ENCODE peak calls at places on chromosomes 11 and 22, in ten cellular contexts. Z is epithelial cell of esophagus; O is AG09319; U is hippocampal formation; T is T-cell; Y is COR-L47; K is CD4-positive, CD25-positive, alpha-beta regulatory T cell; Q is stomach; N is lower leg skin; L is ELF-1. V is an unnamed sample.

GRCh38 chr22:36369004-36369921 is 18.5 kb downstream of the MYH9 start:
- DNase-seq in K (no peak), Z (no peak), Q (no peak), O (no peak), N (no peak), T (no peak), L (peak), Y (no peak), U (no peak), V (no peak)

GRCh38 chr22:20533095-20533878 is 25.9 kb downstream of the MED15 start:
- DNase-seq in T (no peak), U (no peak), Z (peak), N (no peak), L (no peak), O (no peak), Y (no peak), Q (no peak), K (no peak), V (no peak)

GRCh38 chr22:30546616-30547015 is at the start of gene SEC14L6:
- DNase-seq in N (no peak), U (no peak), L (no peak), K (no peak), Y (no peak), T (no peak), O (no peak), Z (no peak), Q (no peak), V (no peak)

GRCh38 chr11:26109658-26110393 is 222.1 kb upstream of the ANO3 start:
- DNase-seq in T (no peak), L (no peak), Y (no peak), Z (no peak), Q (no peak), O (no peak), N (no peak), U (no peak), K (no peak), V (no peak)

GRCh38 chr11:100890779-100891178 is 203.7 kb downstream of the ARHGAP42 start:
- DNase-seq in U (no peak), T (no peak), N (no peak), Z (no peak), Q (no peak), L (no peak), O (peak), Y (no peak), K (no peak), V (no peak)

GRCh38 chr11:111917788-111918187 is 925 bp upstream of the C11orf52 start:
- DNase-seq in O (no peak), Z (no peak), Q (no peak), K (no peak), Y (no peak), U (no peak), N (no peak), L (no peak), T (no peak), V (no peak)

GRCh38 chr11:119484741-119485605 is 62.0 kb upstream of the THY1 start:
- DNase-seq in O (no peak), Z (peak), N (peak), T (no peak), U (no peak), K (no peak), Y (no peak), L (peak), Q (peak), V (no peak)

GRCh38 chr11:126346586-126346940 is 8.9 kb upstream of the ST3GAL4 start:
- DNase-seq in K (no peak), Z (no peak), Y (peak), U (no peak), L (no peak), Q (no peak), T (no peak), N (no peak), O (no peak), V (no peak)

GRCh38 chr22:39130892-39131855 is 21.3 kb downstream of the CBX7 start:
- DNase-seq in Q (no peak), U (no peak), K (no peak), L (peak), Y (no peak), N (no peak), Z (no peak), O (no peak), T (no peak), V (no peak)

GRCh38 chr11:70871881-70872280 is 380.5 kb downstream of the SHANK2 start:
- DNase-seq in N (no peak), L (no peak), U (no peak), Z (peak), Q (no peak), T (no peak), K (no peak), O (no peak), Y (peak), V (no peak)

GRCh38 chr22:43077121-43077877 is 11.9 kb downstream of the TTLL1 start:
- DNase-seq in U (peak), T (no peak), O (no peak), K (no peak), Z (no peak), Y (no peak), L (no peak), Q (no peak), N (no peak), V (no peak)

GRCh38 chr22:23251445-23252093 is 71.3 kb downstream of the BCR start:
- DNase-seq in U (no peak), O (no peak), Z (peak), Y (no peak), Q (peak), L (no peak), N (no peak), K (no peak), T (no peak), V (no peak)

GRCh38 chr22:32413715-32414114 is 1.7 kb upstream of the RTCB start:
- DNase-seq in N (no peak), T (no peak), O (no peak), Q (no peak), Y (no peak), L (no peak), U (no peak), Z (peak), K (no peak), V (no peak)

GRCh38 chr11:14672635-14673034 is 29.0 kb downstream of the PDE3B start:
- DNase-seq in Q (no peak), U (no peak), Z (peak), K (no peak), Y (no peak), O (no peak), L (no peak), T (no peak), N (no peak), V (no peak)

GRCh38 chr22:49956418-49956770 is 4.2 kb upstream of the PIM3 start:
- DNase-seq in Y (no peak), O (no peak), Q (peak), T (no peak), L (no peak), N (no peak), U (no peak), Z (no peak), K (no peak), V (no peak)

GRCh38 chr11:8442301-8442700 is 151.7 kb downstream of the STK33 start:
- DNase-seq in O (no peak), N (no peak), K (no peak), T (no peak), L (peak), Y (peak), U (no peak), Q (no peak), Z (no peak), V (no peak)

GRCh38 chr22:46537946-46538815 is 761 bp upstream of the CELSR1 start:
- DNase-seq in Q (no peak), T (no peak), U (no peak), Y (peak), L (no peak), Z (peak), N (no peak), O (no peak), K (no peak), V (no peak)

GRCh38 chr22:49023161-49023878 is 804.4 kb downstream of the BRD1 start:
- DNase-seq in T (no peak), Z (no peak), N (peak), Y (no peak), L (no peak), O (no peak), U (no peak), Q (no peak), K (no peak), V (no peak)

GRCh38 chr11:77191429-77191822 is 63.4 kb downstream of the MYO7A start:
- DNase-seq in Z (peak), U (no peak), T (no peak), Q (no peak), L (peak), N (no peak), K (no peak), Y (no peak), O (no peak), V (no peak)

GRCh38 chr22:43319661-43320486 is 23.3 kb downstream of the SCUBE1 start:
- DNase-seq in Y (no peak), Z (no peak), O (no peak), U (no peak), Q (no peak), T (no peak), N (no peak), L (no peak), K (no peak), V (no peak)

GRCh38 chr11:64285885-64286800 is 495 bp downstream of the GPR137 start:
- DNase-seq in L (no peak), Y (peak), O (no peak), Z (no peak), Q (no peak), T (no peak), U (no peak), N (no peak), K (no peak), V (no peak)

GRCh38 chr11:81840375-81840774 is 893.3 kb downstream of the FAM181B start:
- DNase-seq in Y (no peak), T (no peak), K (no peak), N (no peak), U (no peak), L (no peak), Z (no peak), Q (no peak), O (no peak), V (no peak)

GRCh38 chr11:76209671-76209955 is 3.3 kb upstream of the WNT11 start:
- DNase-seq in L (no peak), Q (no peak), U (no peak), O (no peak), Z (no peak), Y (no peak), T (no peak), K (no peak), N (no peak), V (no peak)

GRCh38 chr11:9313648-9314290 is 624 bp downstream of the TMEM41B start:
- DNase-seq in O (no peak), L (no peak), Z (peak), Q (peak), N (no peak), Y (no peak), U (no peak), K (no peak), T (no peak), V (no peak)

V was measured in pulmonary artery endothelial cell.